ENCODE peak calls at places on chromosomes 11 and 22, in four cellular contexts. One of them, this sample, is unnamed.

GRCh38 chr11:116189378-116190170 is 583.2 kb downstream of the BUD13 start:
- DNase-seq in left ventricle myocardium inferior: no peak
- DNase-seq in endodermal cell: peak; percentile 80
- DNase-seq in AG04449: no peak
- DNase-seq in this sample: no peak

GRCh38 chr11:43573233-43573632 is 107.3 kb upstream of the HSD17B12 start:
- DNase-seq in left ventricle myocardium inferior: no peak
- DNase-seq in AG04449: no peak
- DNase-seq in endodermal cell: peak; percentile 84
- DNase-seq in this sample: no peak

GRCh38 chr11:66330931-66331330 is 5.3 kb downstream of the RIN1 start:
- DNase-seq in left ventricle myocardium inferior: no peak
- DNase-seq in endodermal cell: no peak
- DNase-seq in AG04449: no peak
- DNase-seq in this sample: no peak

GRCh38 chr11:89184021-89184420 is 6.3 kb downstream of the TYR start:
- DNase-seq in endodermal cell: no peak
- DNase-seq in AG04449: no peak
- DNase-seq in left ventricle myocardium inferior: no peak
- DNase-seq in this sample: no peak

GRCh38 chr11:65718964-65719492 is 1.6 kb downstream of the RNASEH2C start:
- DNase-seq in left ventricle myocardium inferior: no peak
- DNase-seq in AG04449: no peak
- DNase-seq in endodermal cell: no peak
- DNase-seq in this sample: no peak

GRCh38 chr22:40213478-40213877 is 35.8 kb downstream of the TNRC6B start:
- DNase-seq in endodermal cell: no peak
- DNase-seq in AG04449: no peak
- DNase-seq in left ventricle myocardium inferior: no peak
- DNase-seq in this sample: no peak

GRCh38 chr11:36376888-36377758 is 81.0 kb downstream of the PRR5L start:
- DNase-seq in endodermal cell: peak; percentile 90
- DNase-seq in left ventricle myocardium inferior: peak; percentile 52
- DNase-seq in AG04449: no peak
- DNase-seq in this sample: no peak

GRCh38 chr22:25223269-25223850 is 3.9 kb downstream of the CRYBB2 start:
- DNase-seq in endodermal cell: no peak
- DNase-seq in AG04449: no peak
- DNase-seq in left ventricle myocardium inferior: no peak
- DNase-seq in this sample: no peak

GRCh38 chr11:129979046-129979605 is 23.5 kb downstream of the PRDM10 start:
- DNase-seq in AG04449: no peak
- DNase-seq in left ventricle myocardium inferior: no peak
- DNase-seq in endodermal cell: no peak
- DNase-seq in this sample: no peak

GRCh38 chr22:34812631-34813030 is 253.3 kb upstream of the ISX start:
- DNase-seq in left ventricle myocardium inferior: no peak
- DNase-seq in AG04449: no peak
- DNase-seq in endodermal cell: no peak
- DNase-seq in this sample: peak; percentile 72

GRCh38 chr11:84800755-84801346 is 826.3 kb downstream of the DLG2 start:
- DNase-seq in AG04449: peak; percentile 19
- DNase-seq in left ventricle myocardium inferior: no peak
- DNase-seq in endodermal cell: no peak
- DNase-seq in this sample: no peak

GRCh38 chr11:85826096-85826855 is 15.3 kb upstream of the SYTL2 start:
- DNase-seq in left ventricle myocardium inferior: peak; percentile 24
- DNase-seq in AG04449: no peak
- DNase-seq in endodermal cell: peak; percentile 81
- DNase-seq in this sample: no peak

GRCh38 chr11:46808804-46809431 is 37.2 kb downstream of the CKAP5 start:
- DNase-seq in AG04449: peak; percentile 9
- DNase-seq in left ventricle myocardium inferior: no peak
- DNase-seq in endodermal cell: no peak
- DNase-seq in this sample: no peak
- TF ChIP-seq CTCF in AG04449: peak; percentile 19
- TF ChIP-seq CTCF in left ventricle myocardium inferior: peak; percentile 36
- TF ChIP-seq CTCF in endodermal cell: peak; percentile 55
- TF ChIP-seq CTCF in this sample: peak; percentile 57

DNA sequence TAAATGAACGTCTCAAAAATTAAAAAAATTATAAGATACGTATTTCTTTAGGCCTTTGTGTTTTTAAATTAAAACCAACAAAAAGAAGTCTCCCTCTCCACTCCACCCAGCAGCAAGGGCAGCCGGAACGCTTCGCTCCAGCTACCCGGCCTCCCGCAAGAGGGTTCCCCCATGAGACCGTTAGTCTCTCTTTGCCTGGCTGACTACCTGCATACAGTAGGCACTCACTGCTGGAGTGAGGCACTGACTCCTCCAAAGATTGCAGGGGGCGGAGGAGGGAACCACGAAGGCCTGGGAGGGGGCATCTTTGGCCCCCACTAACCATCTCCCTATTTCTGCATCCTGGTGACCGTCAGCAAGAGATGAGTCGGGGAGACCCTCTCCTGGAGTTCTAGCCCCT is 10.1 kb downstream of the CBX6 start:
- DNase-seq in endodermal cell: no peak
- DNase-seq in AG04449: no peak
- DNase-seq in left ventricle myocardium inferior: no peak
- DNase-seq in this sample: no peak
- H3K4me3 ChIP-seq in endodermal cell: no peak overlapping the region
- H3K4me3 ChIP-seq in AG04449: no peak overlapping the region
- H3K4me3 ChIP-seq in left ventricle myocardium inferior: no peak overlapping the region
- H3K4me3 ChIP-seq in this sample: no peak overlapping the region

DNA sequence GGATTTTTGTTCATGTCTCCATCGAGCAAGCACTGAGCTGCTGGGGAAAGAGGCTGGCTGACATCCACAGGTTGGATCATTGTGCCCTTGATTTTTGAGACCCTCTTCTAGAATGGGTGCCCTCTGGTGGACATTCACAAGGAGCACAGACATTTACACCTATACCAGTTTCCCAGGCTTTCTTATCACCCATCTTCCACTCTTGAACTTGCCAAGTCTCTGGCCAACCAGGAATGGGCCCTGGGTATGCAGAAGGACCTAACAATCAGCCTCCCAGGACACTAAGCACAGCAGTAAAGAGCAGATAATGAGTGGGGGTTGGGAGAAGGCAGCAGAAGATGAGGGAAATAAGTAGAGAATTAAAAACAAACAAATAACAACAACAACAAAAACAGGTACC is 5.7 kb upstream of the INTS4 start:
- DNase-seq in left ventricle myocardium inferior: no peak
- DNase-seq in endodermal cell: peak; percentile 86
- DNase-seq in AG04449: peak; percentile 28
- DNase-seq in this sample: no peak
- TF ChIP-seq CTCF in left ventricle myocardium inferior: peak; percentile 65
- TF ChIP-seq CTCF in endodermal cell: peak; percentile 86
- TF ChIP-seq CTCF in AG04449: peak; percentile 68
- TF ChIP-seq CTCF in this sample: peak; percentile 73

DNA sequence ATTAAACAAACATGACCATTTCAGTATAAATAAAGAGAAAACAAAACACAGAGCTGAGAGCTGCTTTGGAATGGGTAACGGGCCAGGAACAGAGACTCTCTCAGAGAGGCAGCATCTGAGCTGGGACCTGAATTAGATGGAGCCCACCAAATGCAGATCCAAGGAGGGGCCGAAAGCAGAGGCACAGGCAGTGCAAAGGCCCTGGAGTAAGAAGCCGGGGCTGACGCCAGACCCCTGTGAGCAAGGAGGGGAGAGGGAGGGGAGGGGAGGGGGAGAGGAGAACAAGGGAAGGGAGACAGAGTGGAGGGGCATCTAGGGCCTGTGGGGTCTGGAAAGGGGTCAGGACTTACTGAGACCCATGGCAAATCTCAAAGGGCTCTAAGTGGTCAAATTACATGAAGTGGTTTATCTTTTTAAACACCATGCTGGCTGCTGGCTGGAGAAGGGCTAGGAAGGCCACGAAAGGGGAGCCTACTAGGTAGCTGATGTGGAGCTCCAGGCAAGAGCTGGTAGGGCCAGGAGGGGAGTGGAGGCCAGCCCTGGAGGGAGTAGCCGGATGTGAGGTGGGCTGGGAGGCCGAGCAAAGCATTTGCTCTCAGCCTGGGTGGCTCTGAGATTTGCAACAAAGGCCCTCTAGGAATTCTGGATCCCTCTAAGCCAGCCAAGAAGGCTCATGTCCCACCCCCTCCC is 3.2 kb downstream of the OSBPL5 start:
- DNase-seq in left ventricle myocardium inferior: no peak
- DNase-seq in AG04449: no peak
- DNase-seq in endodermal cell: peak; percentile 36
- DNase-seq in this sample: no peak
- H3K4me3 ChIP-seq in left ventricle myocardium inferior: peak overlapping the region; percentile 63
- H3K4me3 ChIP-seq in AG04449: no peak overlapping the region
- H3K4me3 ChIP-seq in endodermal cell: no peak overlapping the region
- H3K4me3 ChIP-seq in this sample: no peak overlapping the region

GRCh38 chr11:35016939-35017338 is 100.5 kb downstream of the PDHX start:
- DNase-seq in endodermal cell: no peak
- DNase-seq in AG04449: no peak
- DNase-seq in left ventricle myocardium inferior: no peak
- DNase-seq in this sample: no peak

GRCh38 chr11:35021589-35021988 is 105.2 kb downstream of the PDHX start:
- DNase-seq in left ventricle myocardium inferior: no peak
- DNase-seq in AG04449: no peak
- DNase-seq in endodermal cell: no peak
- DNase-seq in this sample: no peak

GRCh38 chr11:35015621-35016387 is 99.4 kb downstream of the PDHX start:
- DNase-seq in left ventricle myocardium inferior: no peak
- DNase-seq in AG04449: no peak
- DNase-seq in endodermal cell: no peak
- DNase-seq in this sample: no peak

GRCh38 chr11:35014352-35014751 is 97.9 kb downstream of the PDHX start:
- DNase-seq in AG04449: peak; percentile 80
- DNase-seq in left ventricle myocardium inferior: no peak
- DNase-seq in endodermal cell: no peak
- DNase-seq in this sample: no peak

DNA sequence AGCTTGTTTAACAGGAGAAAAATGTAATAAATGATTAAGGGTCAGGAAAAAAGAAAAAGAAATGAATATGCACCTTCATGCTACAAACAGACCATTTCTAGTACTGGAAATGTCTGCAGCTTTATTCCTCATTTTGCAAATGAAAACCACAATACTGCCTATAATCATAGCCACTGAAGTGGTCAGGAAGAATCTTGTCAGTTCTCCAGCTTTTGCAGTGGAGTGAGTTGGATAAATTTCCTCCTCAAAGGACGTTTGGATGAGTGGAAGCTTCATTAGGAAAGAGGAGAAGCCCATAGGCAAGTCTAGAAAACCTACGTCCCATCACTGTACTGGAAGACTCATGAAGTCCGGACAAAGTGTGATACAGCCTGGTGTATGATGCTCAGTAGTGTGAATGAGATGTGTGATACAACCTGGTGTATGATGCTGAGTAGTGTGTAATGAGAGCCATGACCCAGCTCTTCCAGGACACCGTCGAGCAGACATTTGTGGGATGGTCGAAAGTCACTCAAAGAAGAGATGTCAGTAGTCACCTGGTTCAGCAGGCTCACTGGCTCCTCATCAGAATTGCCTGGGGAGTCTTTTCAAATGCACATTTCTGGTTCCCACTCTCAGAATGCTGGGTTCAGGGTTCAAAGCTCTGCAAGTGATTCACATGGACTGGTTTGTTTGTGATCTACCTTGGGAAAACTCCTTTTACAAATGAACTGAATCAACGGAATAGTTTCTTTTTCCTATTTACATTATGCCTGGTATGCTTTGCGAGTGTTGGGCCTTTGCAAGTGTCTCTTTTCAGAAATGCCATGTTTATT is 101.3 kb downstream of the PDHX start:
- DNase-seq in endodermal cell: peak; percentile 65
- DNase-seq in AG04449: no peak
- DNase-seq in left ventricle myocardium inferior: no peak
- DNase-seq in this sample: no peak
- TF ChIP-seq CTCF in endodermal cell: no peak
- TF ChIP-seq CTCF in AG04449: no peak
- TF ChIP-seq CTCF in left ventricle myocardium inferior: no peak
- TF ChIP-seq CTCF in this sample: no peak

GRCh38 chr11:108664730-108665525 is at the start of gene DDX10:
- DNase-seq in left ventricle myocardium inferior: peak; percentile 98
- DNase-seq in endodermal cell: peak; percentile 99
- DNase-seq in AG04449: peak; percentile 82
- DNase-seq in this sample: peak; percentile 76

GRCh38 chr11:108663154-108663877 is 1.6 kb upstream of the DDX10 start:
- DNase-seq in AG04449: no peak
- DNase-seq in left ventricle myocardium inferior: no peak
- DNase-seq in endodermal cell: no peak
- DNase-seq in this sample: no peak

GRCh38 chr11:108664241-108664640 is 628 bp upstream of the DDX10 start:
- DNase-seq in left ventricle myocardium inferior: no peak
- DNase-seq in endodermal cell: no peak
- DNase-seq in AG04449: no peak
- DNase-seq in this sample: no peak

GRCh38 chr11:108669261-108669660 is 4.4 kb downstream of the DDX10 start:
- DNase-seq in AG04449: no peak
- DNase-seq in left ventricle myocardium inferior: no peak
- DNase-seq in endodermal cell: no peak
- DNase-seq in this sample: no peak

GRCh38 chr11:108666373-108666772 is 1.5 kb downstream of the DDX10 start:
- DNase-seq in left ventricle myocardium inferior: no peak
- DNase-seq in endodermal cell: peak; percentile 56
- DNase-seq in AG04449: no peak
- DNase-seq in this sample: no peak
- H3K4me3 ChIP-seq in left ventricle myocardium inferior: peak overlapping the region; percentile 95
- H3K4me3 ChIP-seq in endodermal cell: peak overlapping the region; percentile 91
- H3K4me3 ChIP-seq in AG04449: no peak overlapping the region
- H3K4me3 ChIP-seq in this sample: no peak overlapping the region

DNA sequence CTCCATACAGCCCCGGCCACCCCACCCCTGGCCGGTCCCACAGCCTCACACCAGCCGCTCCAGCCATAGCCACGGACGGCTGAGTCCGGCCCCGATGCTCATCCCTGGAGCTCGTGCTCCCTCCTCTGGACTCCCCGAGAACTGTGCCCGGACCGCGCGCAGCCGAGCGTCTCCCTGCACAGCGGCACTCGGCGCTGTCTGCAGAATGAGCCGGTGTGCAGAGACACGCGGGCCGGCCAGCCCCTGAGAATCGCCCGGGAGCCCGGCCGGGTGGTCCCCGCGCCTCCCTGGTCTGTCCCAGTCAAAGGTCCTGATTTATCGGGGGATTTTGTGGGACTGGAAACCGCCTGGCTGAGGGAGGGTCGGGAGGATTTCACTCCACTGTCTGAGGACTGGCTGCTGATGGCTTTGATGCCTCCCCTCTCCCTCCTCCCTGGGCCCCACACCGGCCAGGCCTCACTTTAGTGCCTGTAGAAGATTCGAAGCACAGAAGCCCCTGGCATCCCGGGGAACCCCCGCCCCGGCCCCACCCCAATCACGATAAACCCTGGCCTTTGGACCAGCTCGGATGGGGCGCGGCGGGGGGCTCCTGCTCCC is 102.7 kb downstream of the BRD1 start:
- DNase-seq in AG04449: no peak
- DNase-seq in left ventricle myocardium inferior: peak; percentile 46
- DNase-seq in endodermal cell: peak; percentile 93
- DNase-seq in this sample: no peak
- TF ChIP-seq CTCF in AG04449: peak; percentile 71
- TF ChIP-seq CTCF in left ventricle myocardium inferior: peak; percentile 83
- TF ChIP-seq CTCF in endodermal cell: peak; percentile 90
- TF ChIP-seq CTCF in this sample: peak; percentile 59